ENCODE peak calls at places on chromosome 1, in six cellular contexts. F is uterus; A is CD4-positive, alpha-beta T cell; W is cardiac muscle cell; L is stomach; V is PC-3. C is an unnamed sample.
A peak's percentile ranks its signal among the peaks of the same experiment; 100 is the strongest.

GRCh38 chr1:193322218-193322617 is 135.8 kb upstream of the B3GALT2 start:
- DNase-seq in F (no peak), A (no peak), L (no peak), W (peak; percentile 90), V (peak; percentile 76), C (no peak)

GRCh38 chr1:212664409-212665199 is 35.0 kb downstream of the BATF3 start:
- DNase-seq in V (no peak), F (no peak), W (no peak), A (no peak), L (no peak), C (no peak)

GRCh38 chr1:85494957-85495266 is 30.0 kb upstream of the DDAH1 start:
- DNase-seq in V (peak; percentile 54), W (peak; percentile 54), L (no peak), A (no peak), F (peak; percentile 55), C (peak; percentile 10)

GRCh38 chr1:93205892-93206566 is 25.5 kb downstream of the CCDC18 start:
- DNase-seq in V (no peak), A (no peak), W (no peak), L (no peak), F (no peak), C (no peak)

GRCh38 chr1:93704063-93704462 is 22.4 kb upstream of the BCAR3 start:
- DNase-seq in F (no peak), W (no peak), V (no peak), L (no peak), A (no peak), C (no peak)

GRCh38 chr1:99548924-99549605 is 96.8 kb upstream of the PALMD start:
- DNase-seq in V (no peak), L (peak; percentile 36), A (no peak), F (peak; percentile 21), W (peak; percentile 76), C (no peak)

GRCh38 chr1:181127898-181128453 is 39.5 kb downstream of the IER5 start:
- DNase-seq in L (no peak), A (no peak), V (peak; percentile 46), W (no peak), F (no peak), C (no peak)

GRCh38 chr1:188669715-188670114 is 1807.9 kb downstream of the BRINP3 start:
- DNase-seq in V (peak; percentile 58), A (no peak), L (no peak), F (no peak), W (peak; percentile 19), C (no peak)

GRCh38 chr1:170063109-170063826 is 11.2 kb downstream of the KIFAP3 start:
- DNase-seq in F (no peak), V (peak; percentile 76), A (no peak), W (no peak), L (no peak), C (no peak)

GRCh38 chr1:88763649-88764406 is 79.8 kb downstream of the PKN2 start:
- DNase-seq in L (no peak), A (no peak), F (no peak), V (peak; percentile 19), W (peak; percentile 13), C (no peak)

GRCh38 chr1:182601416-182601786 is 2.8 kb downstream of the RGS16 start:
- DNase-seq in W (peak; percentile 89), F (peak; percentile 75), L (peak; percentile 76), V (peak; percentile 68), A (peak; percentile 58), C (peak; percentile 64)

GRCh38 chr1:213120386-213120785 is 69.3 kb downstream of the RPS6KC1 start:
- DNase-seq in A (no peak), V (peak; percentile 61), L (no peak), F (no peak), W (no peak), C (no peak)

GRCh38 chr1:118978914-118979701 is 9.0 kb downstream of the TBX15 start:
- DNase-seq in V (no peak), W (no peak), A (no peak), L (no peak), F (no peak), C (no peak)

GRCh38 chr1:220127076-220127475 is 33.1 kb downstream of the IARS2 start:
- DNase-seq in F (no peak), V (no peak), W (no peak), A (no peak), L (no peak), C (no peak)

GRCh38 chr1:211326528-211327340 is at the start of gene TRAF5:
- DNase-seq in F (peak; percentile 43), A (peak; percentile 59), W (peak; percentile 73), V (peak; percentile 30), L (peak; percentile 58), C (peak; percentile 72)

GRCh38 chr1:227155004-227155403 is 163.3 kb downstream of the CDC42BPA start:
- DNase-seq in F (no peak), V (peak; percentile 34), L (no peak), A (no peak), W (no peak), C (no peak)

GRCh38 chr1:164703971-164704411 is 145.0 kb downstream of the PBX1 start:
- DNase-seq in L (no peak), V (no peak), W (no peak), A (no peak), F (no peak), C (no peak)

GRCh38 chr1:70353641-70354331 is 736 bp downstream of the ANKRD13C start:
- DNase-seq in W (peak; percentile 68), V (peak; percentile 82), L (no peak), A (no peak), F (peak; percentile 18), C (no peak)

DNA sequence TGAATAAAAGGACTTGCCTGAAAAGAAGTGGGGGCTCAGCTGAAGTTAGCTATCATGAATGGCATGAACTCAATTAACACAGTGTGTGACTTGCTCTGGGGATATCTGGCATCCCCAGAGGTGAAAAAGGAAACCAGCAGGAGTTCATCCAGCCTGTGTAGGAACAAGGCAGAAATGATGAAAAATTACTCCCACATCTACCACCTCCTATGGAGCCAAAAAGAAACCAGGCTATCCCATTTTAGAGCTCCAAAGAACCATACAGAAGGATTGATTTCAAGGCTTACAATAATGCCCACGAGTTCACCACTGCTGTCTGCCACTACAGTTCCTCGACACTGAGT is 25.3 kb downstream of the TP53BP2 start:
- DNase-seq in L (no peak), W (no peak), F (no peak), V (no peak), A (no peak), C (no peak)
- H3K27ac ChIP-seq in L (peak overlapping the region; percentile 15), W (peak overlapping the region; percentile 48), F (no peak overlapping the region), V (no peak overlapping the region), A (no peak overlapping the region), C (no peak overlapping the region)

GRCh38 chr1:31203215-31203614 is 36.5 kb downstream of the NKAIN1 start:
- DNase-seq in L (no peak), V (no peak), W (peak; percentile 50), A (no peak), F (no peak), C (no peak)

GRCh38 chr1:31207046-31207445 is 32.6 kb downstream of the NKAIN1 start:
- DNase-seq in F (no peak), L (no peak), W (no peak), A (no peak), V (no peak), C (no peak)

GRCh38 chr1:31201871-31202270 is 37.8 kb downstream of the NKAIN1 start:
- DNase-seq in A (no peak), L (no peak), V (no peak), F (no peak), W (no peak), C (no peak)

GRCh38 chr1:31208361-31208945 is 31.2 kb downstream of the NKAIN1 start:
- DNase-seq in A (no peak), W (no peak), V (no peak), F (no peak), L (no peak), C (no peak)

DNA sequence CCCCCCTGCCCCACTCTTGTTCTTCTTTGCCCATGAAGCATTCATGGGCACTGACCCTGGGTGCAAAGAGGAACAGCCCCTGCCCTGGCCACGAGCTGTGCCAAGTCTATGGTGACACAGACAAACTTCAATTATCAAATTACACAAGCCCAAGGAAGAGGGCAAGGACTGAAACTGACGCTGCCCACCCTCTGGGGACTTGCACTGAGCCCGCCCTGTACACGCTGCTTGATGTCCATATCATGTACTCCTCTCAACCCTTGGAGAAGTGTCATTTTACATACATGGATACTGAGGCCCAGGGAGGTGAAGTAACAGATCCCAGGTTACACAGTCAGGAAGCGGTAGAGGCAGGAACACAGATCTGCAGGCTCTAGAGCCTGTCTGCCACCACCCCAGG is 32.1 kb downstream of the NKAIN1 start:
- DNase-seq in A (no peak), L (no peak), W (no peak), F (no peak), V (no peak), C (no peak)
- H3K27ac ChIP-seq in A (no peak overlapping the region), L (no peak overlapping the region), W (no peak overlapping the region), F (no peak overlapping the region), V (no peak overlapping the region), C (no peak overlapping the region)

DNA sequence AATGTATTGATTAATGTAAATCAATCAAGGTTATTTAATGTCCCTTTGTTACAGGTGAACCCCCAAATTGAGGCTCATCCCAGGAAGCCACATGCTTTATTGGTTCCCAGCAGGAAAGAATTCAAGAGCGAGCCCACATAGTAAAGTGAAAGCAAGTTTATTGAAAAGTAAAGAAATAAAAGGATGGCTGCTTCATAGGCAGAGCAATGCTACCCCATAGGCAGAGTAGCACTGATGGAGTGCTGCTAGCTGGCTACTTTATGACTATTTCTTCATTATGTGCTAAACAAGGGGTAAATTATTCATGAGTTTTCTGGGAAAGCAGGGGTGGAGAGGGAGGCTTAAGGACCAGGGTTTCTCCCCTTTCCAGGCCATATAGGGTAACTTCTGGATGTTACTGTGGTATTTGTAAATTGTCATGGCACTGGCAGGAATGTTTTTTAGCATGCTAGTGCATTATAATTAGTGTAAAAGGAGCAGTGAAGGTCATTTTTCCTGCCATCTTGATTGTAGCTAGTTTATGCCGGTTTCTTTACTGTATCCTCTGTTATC is 1271.4 kb downstream of the KCNT2 start:
- DNase-seq in F (no peak), V (no peak), L (no peak), A (no peak), W (no peak), C (no peak)
- H3K27ac ChIP-seq in F (no peak overlapping the region), V (no peak overlapping the region), L (no peak overlapping the region), A (no peak overlapping the region), W (no peak overlapping the region), C (no peak overlapping the region)

GRCh38 chr1:168947039-168947438 is 159.5 kb upstream of the ATP1B1 start:
- DNase-seq in L (no peak), A (no peak), W (no peak), F (no peak), V (no peak), C (no peak)

GRCh38 chr1:168949672-168950071 is 156.8 kb upstream of the ATP1B1 start:
- DNase-seq in W (no peak), A (no peak), L (no peak), F (no peak), V (no peak), C (no peak)

GRCh38 chr1:168939947-168940223 is 166.6 kb upstream of the ATP1B1 start:
- DNase-seq in A (no peak), W (no peak), L (no peak), F (no peak), V (no peak), C (no peak)

GRCh38 chr1:168942165-168942564 is 164.3 kb upstream of the ATP1B1 start:
- DNase-seq in L (no peak), V (peak; percentile 43), F (no peak), W (no peak), A (no peak), C (no peak)

DNA sequence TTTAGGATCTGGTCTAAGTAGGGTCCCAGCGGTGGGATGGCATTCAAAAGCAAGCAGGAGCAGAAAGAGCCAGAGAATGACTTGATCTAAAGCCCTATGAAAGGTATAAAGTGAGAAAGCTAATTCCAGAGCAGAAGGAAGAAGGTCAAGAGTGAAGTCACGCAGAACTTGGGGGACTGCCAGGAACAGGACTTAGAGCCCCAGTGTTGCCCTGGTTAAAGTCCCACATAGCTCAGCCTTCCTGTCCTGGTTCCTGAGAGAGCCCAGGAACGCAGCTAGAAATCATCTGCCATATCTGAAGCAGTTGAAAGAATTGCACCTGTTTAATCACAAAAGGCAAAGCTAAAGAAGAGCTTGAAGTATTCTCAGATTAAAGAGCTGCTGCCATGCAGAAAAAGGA is 160.6 kb upstream of the ATP1B1 start:
- DNase-seq in F (no peak), L (peak; percentile 78), V (no peak), A (no peak), W (peak; percentile 21), C (no peak)
- H3K27ac ChIP-seq in F (no peak overlapping the region), L (peak overlapping the region; percentile 54), V (no peak overlapping the region), A (no peak overlapping the region), W (no peak overlapping the region), C (no peak overlapping the region)